ENCODE peak calls at places on chromosomes 4 and X, in seven cellular contexts. E is RKO, W is posterior cingulate gyrus, P is fibroblast of the conjunctiva, N is H9, I is BE2C, K is GM23338. B is an unnamed sample.

GRCh38 chrX:72461766-72462165 is 110.9 kb downstream of the HDAC8 start:
- DNase-seq in E (no peak), W (no peak), P (peak; percentile 9), N (no peak), I (no peak), K (no peak), B (no peak)

GRCh38 chrX:36961590-36961989 is 46.6 kb upstream of the FAM47C start:
- DNase-seq in E (no peak), W (no peak), P (no peak), N (peak; percentile 31), I (no peak), K (no peak), B (no peak)

GRCh38 chrX:50770702-50771101 is 43.3 kb downstream of the SHROOM4 start:
- DNase-seq in E (no peak), W (no peak), P (no peak), N (no peak), I (no peak), K (peak; percentile 5), B (peak; percentile 28)

GRCh38 chr4:77418333-77418732 is 187.3 kb upstream of the CXCL13 start:
- DNase-seq in E (peak; percentile 41), W (no peak), P (no peak), N (no peak), I (no peak), K (peak; percentile 49), B (no peak)

GRCh38 chrX:10102046-10102704 is 54.6 kb upstream of the CLCN4 start:
- DNase-seq in E (no peak), W (no peak), P (no peak), N (no peak), I (no peak), K (no peak), B (peak; percentile 77)

GRCh38 chr4:168220893-168221292 is 97.7 kb downstream of the DDX60 start:
- DNase-seq in E (no peak), W (no peak), P (no peak), N (no peak), I (no peak), K (no peak), B (no peak)

GRCh38 chr4:6969826-6970800 is 60.5 kb downstream of the TBC1D14 start:
- DNase-seq in E (no peak), W (no peak), P (no peak), N (no peak), I (no peak), K (no peak), B (no peak)

GRCh38 chr4:10205223-10205622 is 88.6 kb upstream of the WDR1 start:
- DNase-seq in E (peak; percentile 51), W (no peak), P (no peak), N (no peak), I (no peak), K (no peak), B (no peak)

GRCh38 chr4:140756292-140757219 is at the start of gene TBC1D9:
- DNase-seq in E (no peak), W (peak; percentile 88), P (peak; percentile 41), N (peak; percentile 95), I (peak; percentile 71), K (peak; percentile 97), B (peak; percentile 87)

GRCh38 chr4:123555500-123556273 is 159.1 kb downstream of the SPRY1 start:
- DNase-seq in E (no peak), W (no peak), P (peak; percentile 96), N (no peak), I (no peak), K (peak; percentile 28), B (peak; percentile 94)

GRCh38 chr4:159150380-159150779 is 47.5 kb downstream of the RAPGEF2 start:
- DNase-seq in E (no peak), W (no peak), P (no peak), N (no peak), I (no peak), K (no peak), B (no peak)

GRCh38 chrX:18884916-18885315 is 99.0 kb downstream of the PHKA2 start:
- DNase-seq in E (no peak), W (no peak), P (no peak), N (no peak), I (no peak), K (no peak), B (no peak)

GRCh38 chrX:53678667-53679066 is 7.9 kb downstream of the HUWE1 start:
- DNase-seq in E (peak; percentile 30), W (no peak), P (no peak), N (no peak), I (no peak), K (peak; percentile 32), B (no peak)

GRCh38 chr4:113878718-113879117 is 100.7 kb downstream of the ARSJ start:
- DNase-seq in E (peak; percentile 49), W (no peak), P (peak; percentile 24), N (peak; percentile 86), I (peak; percentile 49), K (peak; percentile 89), B (no peak)

GRCh38 chr4:38898245-38898644 is 30.6 kb downstream of the FAM114A1 start:
- DNase-seq in E (no peak), W (no peak), P (no peak), N (no peak), I (no peak), K (no peak), B (no peak)

GRCh38 chr4:27055226-27055760 is 194.7 kb downstream of the STIM2 start:
- DNase-seq in E (no peak), W (no peak), P (no peak), N (no peak), I (no peak), K (no peak), B (no peak)

GRCh38 chr4:63607186-63607872 is 801.9 kb downstream of the TECRL start:
- DNase-seq in E (no peak), W (no peak), P (no peak), N (no peak), I (no peak), K (no peak), B (no peak)

GRCh38 chr4:52904421-52904820 is 42.3 kb downstream of the RASL11B start:
- DNase-seq in E (no peak), W (no peak), P (no peak), N (no peak), I (no peak), K (no peak), B (no peak)

GRCh38 chr4:142567620-142568451 is 278.3 kb downstream of the INPP4B start:
- DNase-seq in E (no peak), W (no peak), P (no peak), N (no peak), I (no peak), K (peak; percentile 7), B (peak; percentile 64)

GRCh38 chr4:56727150-56727549 is 46.1 kb upstream of the HOPX start:
- DNase-seq in E (no peak), W (no peak), P (no peak), N (no peak), I (no peak), K (peak; percentile 6), B (no peak)

GRCh38 chr4:6200922-6201362 is 593 bp upstream of the JAKMIP1 start:
- DNase-seq in E (no peak), W (no peak), P (no peak), N (no peak), I (no peak), K (no peak), B (no peak)

GRCh38 chrX:17355976-17356375 is 19.0 kb upstream of the NHS start:
- DNase-seq in E (no peak), W (no peak), P (no peak), N (peak; percentile 32), I (no peak), K (peak; percentile 24), B (no peak)

GRCh38 chr4:130361616-130362015 is 1265.7 kb downstream of the C4orf33 start:
- DNase-seq in E (no peak), W (no peak), P (no peak), N (no peak), I (no peak), K (no peak), B (no peak)

GRCh38 chrX:8913665-8914409 is 112.7 kb upstream of the FAM9A start:
- DNase-seq in E (no peak), W (no peak), P (peak; percentile 13), N (no peak), I (no peak), K (no peak), B (no peak)

GRCh38 chr4:182604161-182604591 is 313.0 kb downstream of the DCTD start:
- DNase-seq in E (no peak), W (no peak), P (no peak), N (no peak), I (no peak), K (no peak), B (no peak)

B was measured in pancreas.